ENCODE peak calls at places on chromosomes 4 and X, in six cellular contexts. U is body of pancreas, D is suprapubic skin, V is breast epithelium, J is A549, Q is lower leg skin. Y is an unnamed sample.

GRCh38 chr4:125198916-125199315 is 115.8 kb upstream of the FAT4 start:
- DNase-seq in V (no peak), J (no peak), Q (no peak), U (no peak), D (no peak), Y (no peak)

GRCh38 chrX:118254611-118255010 is 91.3 kb upstream of the WDR44 start:
- DNase-seq in J (peak), D (no peak), U (peak), Q (no peak), V (no peak), Y (peak)

GRCh38 chrX:129690435-129690834 is 35.7 kb upstream of the APLN start:
- DNase-seq in Q (no peak), U (no peak), D (no peak), V (no peak), J (no peak), Y (no peak)

GRCh38 chrX:16212436-16212835 is 45.2 kb downstream of the MAGEB17 start:
- DNase-seq in U (peak), V (no peak), J (peak), D (no peak), Q (no peak), Y (no peak)

GRCh38 chrX:55342533-55343501 is 78.1 kb upstream of the PAGE3 start:
- DNase-seq in U (peak), D (no peak), J (peak), V (no peak), Q (no peak), Y (peak)

GRCh38 chr4:152901205-152901604 is 34.9 kb upstream of the FHDC1 start:
- DNase-seq in V (no peak), Q (no peak), D (no peak), J (no peak), U (no peak), Y (no peak)

GRCh38 chr4:182448281-182449151 is 205.3 kb downstream of the TENM3 start:
- DNase-seq in U (peak), Q (peak), V (peak), J (peak), D (peak), Y (peak)

GRCh38 chrX:104419926-104420325 is 146.1 kb upstream of the IL1RAPL2 start:
- DNase-seq in D (no peak), Q (no peak), J (no peak), V (no peak), U (no peak), Y (no peak)

GRCh38 chr4:85094735-85095134 is 128.2 kb upstream of the WDFY3 start:
- DNase-seq in Q (no peak), U (no peak), J (no peak), V (no peak), D (no peak), Y (no peak)

GRCh38 chrX:8971116-8971515 is 62.8 kb downstream of the FAM9B start:
- DNase-seq in V (no peak), U (no peak), Q (no peak), J (peak), D (no peak), Y (no peak)

GRCh38 chr4:156378053-156378665 is 424.5 kb upstream of the CTSO start:
- DNase-seq in J (peak), V (no peak), U (peak), Q (no peak), D (no peak), Y (peak)

GRCh38 chrX:120023259-120023658 is 54.2 kb downstream of the RHOXF2B start:
- DNase-seq in Q (no peak), D (no peak), U (no peak), V (no peak), J (no peak), Y (no peak)

GRCh38 chr4:76535603-76536380 is 100.8 kb downstream of the SHROOM3 start:
- DNase-seq in V (no peak), J (no peak), Q (no peak), U (no peak), D (no peak), Y (no peak)

GRCh38 chrX:6694977-6695376 is 160.1 kb upstream of the VCX3A start:
- DNase-seq in V (no peak), Q (no peak), D (no peak), U (no peak), J (no peak), Y (no peak)

GRCh38 chr4:126207892-126208291 is 893.1 kb downstream of the FAT4 start:
- DNase-seq in V (no peak), Q (no peak), J (no peak), D (no peak), U (no peak), Y (no peak)

GRCh38 chr4:136025540-136025939 is 1506.8 kb downstream of the PCDH18 start:
- DNase-seq in J (no peak), V (no peak), Q (no peak), U (no peak), D (no peak), Y (no peak)

GRCh38 chrX:70478521-70478920 is 33.9 kb downstream of the DLG3 start:
- DNase-seq in V (no peak), Q (no peak), D (no peak), U (no peak), J (no peak), Y (no peak)

GRCh38 chr4:156419080-156419638 is 465.5 kb upstream of the CTSO start:
- DNase-seq in D (no peak), U (no peak), J (no peak), Q (no peak), V (no peak), Y (no peak)

GRCh38 chr4:113683143-113683542 is 78.4 kb downstream of the CAMK2D start:
- DNase-seq in J (no peak), D (no peak), Q (no peak), V (no peak), U (no peak), Y (no peak)

GRCh38 chr4:10192331-10192730 is 75.7 kb upstream of the WDR1 start:
- DNase-seq in J (no peak), Q (no peak), U (no peak), D (no peak), V (no peak), Y (no peak)
- TF ChIP-seq CTCF in J (no peak), Q (no peak), U (no peak), D (no peak), V (no peak), Y (no peak)

GRCh38 chr4:17323619-17324400 is 188.1 kb downstream of the QDPR start:
- DNase-seq in D (no peak), Q (no peak), V (no peak), U (no peak), J (no peak), Y (no peak)

GRCh38 chr4:17322514-17322913 is 189.4 kb downstream of the QDPR start:
- DNase-seq in Q (no peak), U (no peak), V (no peak), J (no peak), D (no peak), Y (peak)

GRCh38 chr4:17325098-17325497 is 186.8 kb downstream of the QDPR start:
- DNase-seq in V (no peak), U (no peak), D (no peak), Q (no peak), J (no peak), Y (no peak)

GRCh38 chr4:17326756-17327155 is 185.1 kb downstream of the QDPR start:
- DNase-seq in D (no peak), J (no peak), U (no peak), Q (no peak), V (no peak), Y (no peak)

GRCh38 chr4:17324431-17324830 is 187.5 kb downstream of the QDPR start:
- DNase-seq in J (peak), Q (no peak), V (no peak), D (no peak), U (peak), Y (peak)
- TF ChIP-seq POLR2A in J (no peak), Q (no peak), V (no peak), D (no peak), U (no peak), Y (no peak)

GRCh38 chrX:619451-619811 is 11.2 kb upstream of the SHOX start:
- DNase-seq in Q (peak), U (no peak), D (no peak), V (no peak), J (no peak), Y (no peak)
- TF ChIP-seq CTCF in Q (no peak), U (no peak), D (no peak), V (no peak), J (no peak), Y (no peak)

DNA sequence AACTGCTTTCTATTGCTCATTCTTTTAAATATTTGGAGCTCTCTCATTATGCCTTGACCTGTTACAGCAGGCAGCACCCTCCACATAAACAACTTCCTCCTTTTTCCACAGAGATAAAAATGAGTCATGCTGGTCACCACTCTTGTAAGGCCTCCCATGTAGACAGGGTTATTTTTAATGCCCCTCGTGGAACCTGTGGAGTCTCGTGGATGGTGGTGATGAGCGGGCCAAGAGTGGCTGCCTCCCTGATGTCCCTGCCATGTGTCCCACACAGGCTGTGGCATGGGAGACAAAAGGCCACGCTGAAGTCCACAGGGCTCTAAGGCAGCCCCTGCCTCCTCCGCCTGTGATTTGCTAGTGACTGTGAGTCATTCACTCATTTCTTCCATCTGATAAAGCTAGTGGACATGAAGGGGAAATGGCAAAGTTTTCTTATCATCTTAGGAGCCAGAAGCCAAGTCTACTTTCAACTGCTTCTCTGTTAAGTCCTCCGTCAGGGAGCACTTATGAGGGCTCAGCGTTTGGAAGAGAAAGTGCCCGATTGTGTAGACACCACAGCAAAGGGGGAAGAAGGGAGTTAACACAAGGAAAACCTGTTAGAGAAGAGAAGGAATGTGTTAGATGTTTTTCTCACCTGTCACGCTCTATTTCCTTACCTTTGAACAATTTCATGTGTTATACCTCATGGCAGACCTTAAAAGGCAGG is 121.6 kb upstream of the FAT1 start:
- DNase-seq in U (peak), Q (no peak), J (peak), D (no peak), V (no peak), Y (no peak)
- TF ChIP-seq POLR2A in U (no peak), Q (no peak), J (no peak), D (no peak), V (no peak), Y (no peak)

GRCh38 chr4:22372958-22373357 is 142.9 kb downstream of the ADGRA3 start:
- DNase-seq in U (no peak), D (no peak), Q (no peak), J (no peak), V (no peak), Y (no peak)

GRCh38 chr4:22369901-22370562 is 145.8 kb downstream of the ADGRA3 start:
- DNase-seq in J (no peak), D (no peak), U (no peak), Q (no peak), V (no peak), Y (peak)
- TF ChIP-seq CTCF in J (no peak), D (no peak), U (no peak), Q (no peak), V (no peak), Y (no peak)